ENCODE peak calls at places on chromosomes 13 and 19, in eight cellular contexts. One of them, this sample, is unnamed.

GRCh38 chr19:51020988-51021651 is 1.6 kb upstream of the KLK10 start:
- DNase-seq in adrenal gland: peak
- DNase-seq in progenitor cell of endocrine pancreas: no peak
- DNase-seq in prostate gland: peak
- DNase-seq in fibroblast of lung: peak
- DNase-seq in cardiac fibroblast: peak
- DNase-seq in cardiac muscle cell: peak
- DNase-seq in psoas muscle: peak
- DNase-seq in this sample: no peak

GRCh38 chr19:45098521-45099464 is 5.8 kb downstream of the PPP1R37 start:
- DNase-seq in adrenal gland: peak
- DNase-seq in progenitor cell of endocrine pancreas: no peak
- DNase-seq in prostate gland: peak
- DNase-seq in fibroblast of lung: peak
- DNase-seq in cardiac fibroblast: peak
- DNase-seq in cardiac muscle cell: peak
- DNase-seq in psoas muscle: peak
- DNase-seq in this sample: no peak

GRCh38 chr13:41025518-41025917 is 6.4 kb upstream of the ELF1 start:
- DNase-seq in adrenal gland: no peak
- DNase-seq in progenitor cell of endocrine pancreas: no peak
- DNase-seq in prostate gland: no peak
- DNase-seq in fibroblast of lung: no peak
- DNase-seq in cardiac fibroblast: no peak
- DNase-seq in cardiac muscle cell: no peak
- DNase-seq in psoas muscle: no peak
- DNase-seq in this sample: no peak

GRCh38 chr13:31485183-31485582 is 254.1 kb upstream of the RXFP2 start:
- DNase-seq in adrenal gland: no peak
- DNase-seq in progenitor cell of endocrine pancreas: no peak
- DNase-seq in prostate gland: no peak
- DNase-seq in fibroblast of lung: no peak
- DNase-seq in cardiac fibroblast: peak
- DNase-seq in cardiac muscle cell: peak
- DNase-seq in psoas muscle: no peak
- DNase-seq in this sample: no peak

GRCh38 chr13:46609726-46610125 is 56.8 kb downstream of the LRCH1 start:
- DNase-seq in adrenal gland: no peak
- DNase-seq in progenitor cell of endocrine pancreas: no peak
- DNase-seq in prostate gland: no peak
- DNase-seq in fibroblast of lung: no peak
- DNase-seq in cardiac fibroblast: no peak
- DNase-seq in cardiac muscle cell: no peak
- DNase-seq in psoas muscle: no peak
- DNase-seq in this sample: no peak

GRCh38 chr19:19226663-19227062 is 14.9 kb downstream of the NCAN start:
- DNase-seq in adrenal gland: no peak
- DNase-seq in progenitor cell of endocrine pancreas: no peak
- DNase-seq in prostate gland: no peak
- DNase-seq in fibroblast of lung: no peak
- DNase-seq in cardiac fibroblast: no peak
- DNase-seq in cardiac muscle cell: no peak
- DNase-seq in psoas muscle: no peak
- DNase-seq in this sample: no peak

GRCh38 chr13:74132152-74132767 is 1.9 kb downstream of the KLF12 start:
- DNase-seq in adrenal gland: no peak
- DNase-seq in progenitor cell of endocrine pancreas: no peak
- DNase-seq in prostate gland: no peak
- DNase-seq in fibroblast of lung: peak
- DNase-seq in cardiac fibroblast: peak
- DNase-seq in cardiac muscle cell: peak
- DNase-seq in psoas muscle: no peak
- DNase-seq in this sample: no peak

GRCh38 chr13:52651880-52652169 is 811 bp upstream of the SUGT1 start:
- DNase-seq in adrenal gland: no peak
- DNase-seq in progenitor cell of endocrine pancreas: no peak
- DNase-seq in prostate gland: no peak
- DNase-seq in fibroblast of lung: no peak
- DNase-seq in cardiac fibroblast: no peak
- DNase-seq in cardiac muscle cell: no peak
- DNase-seq in psoas muscle: no peak
- DNase-seq in this sample: no peak

GRCh38 chr19:23071087-23071511 is 45.7 kb upstream of the ZNF730 start:
- DNase-seq in adrenal gland: peak
- DNase-seq in progenitor cell of endocrine pancreas: no peak
- DNase-seq in prostate gland: peak
- DNase-seq in fibroblast of lung: peak
- DNase-seq in cardiac fibroblast: peak
- DNase-seq in cardiac muscle cell: peak
- DNase-seq in psoas muscle: no peak
- DNase-seq in this sample: no peak

GRCh38 chr19:1843646-1844394 is 4.5 kb downstream of the REXO1 start:
- DNase-seq in adrenal gland: no peak
- DNase-seq in progenitor cell of endocrine pancreas: no peak
- DNase-seq in prostate gland: no peak
- DNase-seq in fibroblast of lung: no peak
- DNase-seq in cardiac fibroblast: no peak
- DNase-seq in cardiac muscle cell: no peak
- DNase-seq in psoas muscle: no peak
- DNase-seq in this sample: no peak

GRCh38 chr19:801861-802496 is 4.7 kb downstream of the PTBP1 start:
- DNase-seq in adrenal gland: peak
- DNase-seq in progenitor cell of endocrine pancreas: no peak
- DNase-seq in prostate gland: peak
- DNase-seq in fibroblast of lung: peak
- DNase-seq in cardiac fibroblast: peak
- DNase-seq in cardiac muscle cell: peak
- DNase-seq in psoas muscle: peak
- DNase-seq in this sample: no peak

GRCh38 chr19:1505012-1505411 is 7.8 kb downstream of the ADAMTSL5 start:
- DNase-seq in adrenal gland: no peak
- DNase-seq in progenitor cell of endocrine pancreas: no peak
- DNase-seq in prostate gland: no peak
- DNase-seq in fibroblast of lung: no peak
- DNase-seq in cardiac fibroblast: no peak
- DNase-seq in cardiac muscle cell: no peak
- DNase-seq in psoas muscle: no peak
- DNase-seq in this sample: no peak

GRCh38 chr19:17240062-17240854 is 5.5 kb downstream of the NR2F6 start:
- DNase-seq in adrenal gland: no peak
- DNase-seq in progenitor cell of endocrine pancreas: no peak
- DNase-seq in prostate gland: no peak
- DNase-seq in fibroblast of lung: no peak
- DNase-seq in cardiac fibroblast: no peak
- DNase-seq in cardiac muscle cell: no peak
- DNase-seq in psoas muscle: no peak
- DNase-seq in this sample: no peak

GRCh38 chr19:10832659-10833296 is 3.2 kb downstream of the TMED1 start:
- DNase-seq in adrenal gland: no peak
- DNase-seq in progenitor cell of endocrine pancreas: no peak
- DNase-seq in prostate gland: no peak
- DNase-seq in fibroblast of lung: no peak
- DNase-seq in cardiac fibroblast: no peak
- DNase-seq in cardiac muscle cell: no peak
- DNase-seq in psoas muscle: no peak
- DNase-seq in this sample: no peak

GRCh38 chr13:47459512-47459911 is 541.6 kb downstream of the SUCLA2 start:
- DNase-seq in adrenal gland: no peak
- DNase-seq in progenitor cell of endocrine pancreas: no peak
- DNase-seq in prostate gland: no peak
- DNase-seq in fibroblast of lung: peak
- DNase-seq in cardiac fibroblast: peak
- DNase-seq in cardiac muscle cell: peak
- DNase-seq in psoas muscle: no peak
- DNase-seq in this sample: no peak

GRCh38 chr19:19461306-19461670 is 54.1 kb downstream of the TSSK6 start:
- DNase-seq in adrenal gland: no peak
- DNase-seq in progenitor cell of endocrine pancreas: no peak
- DNase-seq in prostate gland: no peak
- DNase-seq in fibroblast of lung: no peak
- DNase-seq in cardiac fibroblast: no peak
- DNase-seq in cardiac muscle cell: no peak
- DNase-seq in psoas muscle: no peak
- DNase-seq in this sample: no peak

GRCh38 chr19:29121684-29122083 is 91.3 kb downstream of the UQCRFS1 start:
- DNase-seq in adrenal gland: peak
- DNase-seq in progenitor cell of endocrine pancreas: no peak
- DNase-seq in prostate gland: no peak
- DNase-seq in fibroblast of lung: no peak
- DNase-seq in cardiac fibroblast: no peak
- DNase-seq in cardiac muscle cell: peak
- DNase-seq in psoas muscle: no peak
- DNase-seq in this sample: no peak
- TF ChIP-seq CTCF in adrenal gland: peak
- TF ChIP-seq CTCF in progenitor cell of endocrine pancreas: peak
- TF ChIP-seq CTCF in prostate gland: no peak
- TF ChIP-seq CTCF in fibroblast of lung: peak
- TF ChIP-seq CTCF in cardiac fibroblast: peak
- TF ChIP-seq CTCF in cardiac muscle cell: peak
- TF ChIP-seq CTCF in psoas muscle: peak
- TF ChIP-seq CTCF in this sample: peak

DNA sequence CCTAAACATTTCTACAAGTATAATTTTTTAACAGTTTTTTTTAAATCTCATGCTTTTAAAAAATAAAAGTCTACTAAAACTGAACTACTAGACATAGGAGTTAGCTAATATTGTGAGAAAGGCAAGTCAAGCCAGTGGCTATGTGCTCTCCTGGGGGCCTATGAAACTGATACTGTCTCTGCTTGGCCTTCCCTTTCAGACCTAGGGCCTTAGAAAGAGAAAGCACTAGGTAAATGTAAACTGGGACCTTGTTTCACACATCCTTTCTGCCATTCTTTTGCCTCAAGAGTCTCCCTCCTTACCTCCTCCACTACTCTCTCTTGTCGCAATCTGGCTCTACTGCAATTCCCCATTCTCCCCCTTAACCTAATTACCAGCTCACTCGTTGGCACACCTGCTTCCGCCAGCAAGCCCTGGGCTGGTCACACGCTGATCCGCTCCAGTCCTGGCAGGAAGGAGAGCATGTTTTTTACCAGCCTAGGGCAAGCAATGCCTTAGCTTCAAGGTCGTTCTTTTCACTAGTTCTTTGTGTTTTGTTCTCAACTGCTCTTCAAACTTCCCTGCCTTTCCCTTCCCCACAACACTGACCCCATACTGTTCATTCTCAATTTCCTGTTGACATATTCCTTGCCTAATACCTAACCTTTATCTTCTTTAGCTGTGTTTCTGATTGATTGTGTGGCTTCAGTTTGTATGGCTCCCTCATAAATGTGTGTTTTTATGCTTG is 23.1 kb downstream of the TBC1D4 start:
- DNase-seq in adrenal gland: peak
- DNase-seq in progenitor cell of endocrine pancreas: no peak
- DNase-seq in prostate gland: peak
- DNase-seq in fibroblast of lung: no peak
- DNase-seq in cardiac fibroblast: peak
- DNase-seq in cardiac muscle cell: no peak
- DNase-seq in psoas muscle: peak
- DNase-seq in this sample: no peak
- TF ChIP-seq CTCF in adrenal gland: no peak
- TF ChIP-seq CTCF in progenitor cell of endocrine pancreas: no peak
- TF ChIP-seq CTCF in prostate gland: no peak
- TF ChIP-seq CTCF in fibroblast of lung: no peak
- TF ChIP-seq CTCF in cardiac fibroblast: no peak
- TF ChIP-seq CTCF in cardiac muscle cell: no peak
- TF ChIP-seq CTCF in psoas muscle: no peak
- TF ChIP-seq CTCF in this sample: no peak

GRCh38 chr19:4267101-4267900 is 11.8 kb upstream of the SHD start:
- DNase-seq in adrenal gland: peak
- DNase-seq in progenitor cell of endocrine pancreas: peak
- DNase-seq in prostate gland: peak
- DNase-seq in fibroblast of lung: peak
- DNase-seq in cardiac fibroblast: peak
- DNase-seq in cardiac muscle cell: peak
- DNase-seq in psoas muscle: peak
- DNase-seq in this sample: no peak

GRCh38 chr19:4268816-4269430 is 10.1 kb upstream of the SHD start:
- DNase-seq in adrenal gland: no peak
- DNase-seq in progenitor cell of endocrine pancreas: no peak
- DNase-seq in prostate gland: no peak
- DNase-seq in fibroblast of lung: no peak
- DNase-seq in cardiac fibroblast: no peak
- DNase-seq in cardiac muscle cell: no peak
- DNase-seq in psoas muscle: no peak
- DNase-seq in this sample: no peak

GRCh38 chr19:4266253-4267000 is 12.6 kb upstream of the SHD start:
- DNase-seq in adrenal gland: no peak
- DNase-seq in progenitor cell of endocrine pancreas: no peak
- DNase-seq in prostate gland: no peak
- DNase-seq in fibroblast of lung: no peak
- DNase-seq in cardiac fibroblast: no peak
- DNase-seq in cardiac muscle cell: no peak
- DNase-seq in psoas muscle: no peak
- DNase-seq in this sample: no peak

GRCh38 chr19:4264812-4265211 is 14.3 kb upstream of the SHD start:
- DNase-seq in adrenal gland: no peak
- DNase-seq in progenitor cell of endocrine pancreas: no peak
- DNase-seq in prostate gland: no peak
- DNase-seq in fibroblast of lung: no peak
- DNase-seq in cardiac fibroblast: no peak
- DNase-seq in cardiac muscle cell: no peak
- DNase-seq in psoas muscle: no peak
- DNase-seq in this sample: no peak

GRCh38 chr19:4267901-4268815 is 10.9 kb upstream of the SHD start:
- DNase-seq in adrenal gland: no peak
- DNase-seq in progenitor cell of endocrine pancreas: no peak
- DNase-seq in prostate gland: no peak
- DNase-seq in fibroblast of lung: no peak
- DNase-seq in cardiac fibroblast: no peak
- DNase-seq in cardiac muscle cell: no peak
- DNase-seq in psoas muscle: no peak
- DNase-seq in this sample: no peak
- TF ChIP-seq CTCF in adrenal gland: no peak
- TF ChIP-seq CTCF in progenitor cell of endocrine pancreas: no peak
- TF ChIP-seq CTCF in prostate gland: no peak
- TF ChIP-seq CTCF in fibroblast of lung: no peak
- TF ChIP-seq CTCF in cardiac fibroblast: no peak
- TF ChIP-seq CTCF in cardiac muscle cell: no peak
- TF ChIP-seq CTCF in psoas muscle: no peak
- TF ChIP-seq CTCF in this sample: no peak

GRCh38 chr13:96792188-96792587 is 202.1 kb downstream of the OXGR1 start:
- DNase-seq in adrenal gland: no peak
- DNase-seq in progenitor cell of endocrine pancreas: no peak
- DNase-seq in prostate gland: no peak
- DNase-seq in fibroblast of lung: no peak
- DNase-seq in cardiac fibroblast: no peak
- DNase-seq in cardiac muscle cell: no peak
- DNase-seq in psoas muscle: no peak
- DNase-seq in this sample: no peak
- TF ChIP-seq CTCF in adrenal gland: no peak
- TF ChIP-seq CTCF in progenitor cell of endocrine pancreas: no peak
- TF ChIP-seq CTCF in prostate gland: no peak
- TF ChIP-seq CTCF in fibroblast of lung: no peak
- TF ChIP-seq CTCF in cardiac fibroblast: no peak
- TF ChIP-seq CTCF in cardiac muscle cell: no peak
- TF ChIP-seq CTCF in psoas muscle: no peak
- TF ChIP-seq CTCF in this sample: no peak

GRCh38 chr19:58362272-58362994 is at the start of gene ZNF497:
- DNase-seq in adrenal gland: peak
- DNase-seq in progenitor cell of endocrine pancreas: peak
- DNase-seq in prostate gland: peak
- DNase-seq in fibroblast of lung: peak
- DNase-seq in cardiac fibroblast: peak
- DNase-seq in cardiac muscle cell: peak
- DNase-seq in psoas muscle: peak
- DNase-seq in this sample: peak
- TF ChIP-seq CTCF in adrenal gland: peak
- TF ChIP-seq CTCF in progenitor cell of endocrine pancreas: no peak
- TF ChIP-seq CTCF in prostate gland: peak
- TF ChIP-seq CTCF in fibroblast of lung: no peak
- TF ChIP-seq CTCF in cardiac fibroblast: no peak
- TF ChIP-seq CTCF in cardiac muscle cell: no peak
- TF ChIP-seq CTCF in psoas muscle: no peak
- TF ChIP-seq CTCF in this sample: no peak

This sample was measured in BJ.